ENCODE peak calls at places on chromosome 10, in eight cellular contexts. I, B, H, Z, W, O, U and K are unnamed samples. For H3K4me1, the result is how much of the 10 kb centered on the place peaks cover.

GRCh38 chr10:131724891-131725735 is 175.7 kb upstream of the PPP2R2D start:
- DNase-seq in I (no peak), B (no peak), H (peak), Z (no peak), W (no peak), O (no peak), U (no peak), K (peak)

GRCh38 chr10:80784695-80785094 is 247.0 kb downstream of the SH2D4B start:
- DNase-seq in I (no peak), B (no peak), H (no peak), Z (no peak), W (no peak), O (no peak), U (no peak), K (no peak)

GRCh38 chr10:132492323-132493035 is 45.1 kb upstream of the INPP5A start:
- DNase-seq in I (peak), B (peak), H (peak), Z (no peak), W (no peak), O (peak), U (no peak), K (peak)

GRCh38 chr10:7260412-7260900 is 150.4 kb downstream of the SFMBT2 start:
- DNase-seq in I (no peak), B (peak), H (peak), Z (peak), W (peak), O (peak), U (peak), K (no peak)

GRCh38 chr10:99945286-99945685 is 64.5 kb downstream of the DNMBP start:
- DNase-seq in I (peak), B (no peak), H (no peak), Z (peak), W (no peak), O (no peak), U (peak), K (no peak)

GRCh38 chr10:20858292-20859124 is 38.6 kb downstream of the NEBL start:
- DNase-seq in I (no peak), B (no peak), H (no peak), Z (no peak), W (no peak), O (no peak), U (no peak), K (no peak)

GRCh38 chr10:6173203-6173602 is 29.5 kb upstream of the PFKFB3 start:
- DNase-seq in I (no peak), B (no peak), H (no peak), Z (no peak), W (peak), O (peak), U (no peak), K (no peak)

GRCh38 chr10:77583527-77583926 is 54.1 kb downstream of the KCNMA1 start:
- DNase-seq in I (no peak), B (no peak), H (no peak), Z (no peak), W (no peak), O (no peak), U (no peak), K (no peak)

GRCh38 chr10:72068901-72069446 is 19.4 kb downstream of the SPOCK2 start:
- DNase-seq in I (peak), B (no peak), H (peak), Z (no peak), W (no peak), O (no peak), U (no peak), K (no peak)

GRCh38 chr10:129964611-129965417 is 740 bp upstream of the EBF3 start:
- DNase-seq in I (no peak), B (no peak), H (peak), Z (no peak), W (no peak), O (no peak), U (no peak), K (no peak)

GRCh38 chr10:78540355-78541076 is 506.9 kb downstream of the RPS24 start:
- DNase-seq in I (no peak), B (no peak), H (no peak), Z (no peak), W (no peak), O (no peak), U (no peak), K (no peak)

GRCh38 chr10:129319934-129320333 is 147.1 kb upstream of the MGMT start:
- DNase-seq in I (no peak), B (no peak), H (no peak), Z (no peak), W (no peak), O (no peak), U (no peak), K (no peak)

GRCh38 chr10:126160971-126161630 is 227.2 kb downstream of the ADAM12 start:
- DNase-seq in I (no peak), B (no peak), H (no peak), Z (no peak), W (peak), O (no peak), U (no peak), K (no peak)

GRCh38 chr10:108465871-108466641 is 1301.5 kb upstream of the SORCS1 start:
- DNase-seq in I (peak), B (peak), H (peak), Z (no peak), W (peak), O (peak), U (peak), K (no peak)

GRCh38 chr10:15856328-15857000 is 3.8 kb downstream of the MINDY3 start:
- DNase-seq in I (no peak), B (no peak), H (no peak), Z (no peak), W (no peak), O (no peak), U (no peak), K (no peak)

GRCh38 chr10:31467791-31468535 is 148.9 kb downstream of the ZEB1 start:
- DNase-seq in I (peak), B (no peak), H (peak), Z (no peak), W (peak), O (peak), U (no peak), K (no peak)

GRCh38 chr10:103507235-103508191 is 14.0 kb downstream of the NEURL1 start:
- DNase-seq in I (peak), B (no peak), H (no peak), Z (no peak), W (peak), O (no peak), U (no peak), K (no peak)

GRCh38 chr10:21336476-21337170 is 188.9 kb downstream of the SKIDA1 start:
- DNase-seq in I (peak), B (peak), H (no peak), Z (peak), W (no peak), O (no peak), U (peak), K (no peak)

GRCh38 chr10:84066202-84066601 is 73.1 kb upstream of the GHITM start:
- DNase-seq in I (no peak), B (no peak), H (no peak), Z (no peak), W (no peak), O (no peak), U (no peak), K (no peak)

GRCh38 chr10:83666762-83667161 is 472.5 kb upstream of the GHITM start:
- DNase-seq in I (no peak), B (no peak), H (no peak), Z (no peak), W (no peak), O (no peak), U (no peak), K (no peak)

GRCh38 chr10:480928-481551 is 208.4 kb downstream of the DIP2C start:
- DNase-seq in I (peak), B (no peak), H (peak), Z (no peak), W (no peak), O (no peak), U (no peak), K (no peak)

GRCh38 chr10:132310701-132311337 is 3.1 kb upstream of the STK32C start:
- DNase-seq in I (no peak), B (no peak), H (no peak), Z (no peak), W (no peak), O (no peak), U (no peak), K (peak)

GRCh38 chr10:78802406-78802805 is 266.4 kb upstream of the ZMIZ1 start:
- DNase-seq in I (no peak), B (no peak), H (no peak), Z (no peak), W (no peak), O (no peak), U (no peak), K (no peak)

GRCh38 chr10:61791216-61791615 is 110.3 kb upstream of the ARID5B start:
- DNase-seq in I (no peak), B (no peak), H (no peak), Z (no peak), W (no peak), O (no peak), U (no peak), K (no peak)

GRCh38 chr10:129329375-129330040 is 137.5 kb upstream of the MGMT start:
- DNase-seq in I (no peak), B (no peak), H (no peak), Z (no peak), W (no peak), O (no peak), U (no peak), K (no peak)

DNA sequence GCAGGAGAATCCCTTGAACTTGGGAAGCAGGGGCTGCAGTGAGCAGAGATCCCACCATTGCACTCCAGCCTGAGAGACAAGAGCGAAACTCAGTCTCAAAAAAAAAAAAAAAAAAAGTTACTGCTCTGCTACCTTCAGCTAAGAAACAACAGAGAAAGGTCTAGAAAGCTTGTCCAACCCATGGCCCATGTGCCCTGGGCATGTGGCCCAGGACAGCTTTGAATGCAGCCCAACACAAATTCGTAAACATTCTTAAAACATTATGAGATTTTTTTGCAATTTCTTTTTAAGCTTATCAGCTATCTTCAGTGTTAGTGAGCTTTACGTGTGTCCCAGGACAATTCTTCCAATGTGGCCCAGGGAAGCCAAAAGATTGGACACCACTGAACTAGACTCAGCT is 22.9 kb downstream of the PLXDC2 start:
- DNase-seq in I (no peak), B (no peak), H (no peak), Z (no peak), W (no peak), O (no peak), U (no peak), K (no peak)
- TF ChIP-seq CTCF in I (no peak), B (no peak), H (no peak), Z (no peak), W (no peak), O (no peak), U (no peak), K (no peak)

GRCh38 chr10:34798654-34799053 is 16.4 kb downstream of the PARD3 start:
- DNase-seq in I (no peak), B (no peak), H (no peak), Z (no peak), W (no peak), O (no peak), U (no peak), K (no peak)
- H3K4me1 ChIP-seq in I (under half), B (under half), H (under half), Z (under half), W (under half), O (under half), U (under half), K (under half)

GRCh38 chr10:112359606-112360307 is 14.2 kb upstream of the ACSL5 start:
- DNase-seq in I (no peak), B (no peak), H (no peak), Z (no peak), W (peak), O (peak), U (no peak), K (no peak)

GRCh38 chr10:112362833-112363232 is 11.1 kb upstream of the ACSL5 start:
- DNase-seq in I (peak), B (peak), H (peak), Z (peak), W (peak), O (peak), U (no peak), K (no peak)

GRCh38 chr10:112363696-112364688 is 9.9 kb upstream of the ACSL5 start:
- DNase-seq in I (no peak), B (no peak), H (no peak), Z (no peak), W (peak), O (peak), U (no peak), K (no peak)

GRCh38 chr10:112361951-112362770 is 11.8 kb upstream of the ACSL5 start:
- DNase-seq in I (peak), B (peak), H (no peak), Z (peak), W (peak), O (peak), U (peak), K (no peak)

GRCh38 chr10:112360308-112361270 is 13.3 kb upstream of the ACSL5 start:
- DNase-seq in I (peak), B (peak), H (no peak), Z (peak), W (peak), O (peak), U (peak), K (peak)
- TF ChIP-seq CTCF in I (no peak), B (no peak), H (no peak), Z (no peak), W (no peak), O (no peak), U (no peak), K (no peak)

GRCh38 chr10:34697366-34698247 is 117.5 kb downstream of the PARD3 start:
- DNase-seq in I (no peak), B (no peak), H (no peak), Z (no peak), W (no peak), O (no peak), U (no peak), K (no peak)
- H3K4me1 ChIP-seq in I (under half), B (half or more), H (under half), Z (under half), W (under half), O (under half), U (under half), K (under half)

GRCh38 chr10:26554246-26554645 is 116.1 kb downstream of the APBB1IP start:
- DNase-seq in I (no peak), B (no peak), H (no peak), Z (no peak), W (no peak), O (no peak), U (no peak), K (no peak)

GRCh38 chr10:26555719-26556368 is 117.7 kb downstream of the APBB1IP start:
- DNase-seq in I (peak), B (peak), H (peak), Z (peak), W (peak), O (peak), U (peak), K (no peak)

GRCh38 chr10:26550774-26551526 is 112.8 kb downstream of the APBB1IP start:
- DNase-seq in I (no peak), B (no peak), H (no peak), Z (no peak), W (no peak), O (no peak), U (no peak), K (no peak)
- TF ChIP-seq CTCF in I (no peak), B (no peak), H (no peak), Z (no peak), W (no peak), O (no peak), U (no peak), K (no peak)

GRCh38 chr10:124703778-124704427 is 40.3 kb downstream of the FAM53B start:
- DNase-seq in I (peak), B (peak), H (peak), Z (peak), W (no peak), O (no peak), U (no peak), K (peak)
- H3K4me1 ChIP-seq in I (half or more), B (half or more), H (half or more), Z (half or more), W (half or more), O (half or more), U (half or more), K (under half)